ENCODE peak calls at places on chromosomes 3 and 15, in five cellular contexts. U is RWPE1; K is NCI-H1092 treated with DMSO at 0.1 percent for 48 hours; C is A673; H is activated CD8-positive, alpha-beta memory T cell treated with anti-CD3 and anti-CD28 coated beads for 24 hours. R is an unnamed sample.

GRCh38 chr3:124467980-124468902 is 262.0 kb upstream of the UMPS start:
- DNase-seq in U (peak; percentile 82), K (peak; percentile 61), C (peak; percentile 69), H (no peak), R (peak; percentile 52)

GRCh38 chr3:193563999-193564398 is 9.3 kb upstream of the ATP13A4 start:
- DNase-seq in U (peak; percentile 9), K (peak; percentile 29), C (peak; percentile 23), H (no peak), R (no peak)

GRCh38 chr3:141050913-141051632 is at the start of gene SPSB4:
- DNase-seq in U (peak; percentile 68), K (peak; percentile 50), C (peak; percentile 79), H (peak; percentile 61), R (peak; percentile 83)

GRCh38 chr15:67373266-67373665 is 118.7 kb downstream of the IQCH start:
- DNase-seq in U (no peak), K (no peak), C (no peak), H (no peak), R (no peak)

GRCh38 chr15:78206326-78207109 is 27.8 kb downstream of the ACSBG1 start:
- DNase-seq in U (no peak), K (no peak), C (peak; percentile 50), H (peak; percentile 42), R (peak; percentile 47)

GRCh38 chr15:89247441-89247840 is 3.7 kb downstream of the FANCI start:
- DNase-seq in U (no peak), K (no peak), C (no peak), H (no peak), R (no peak)

GRCh38 chr3:143090486-143090885 is 29.1 kb upstream of the CHST2 start:
- DNase-seq in U (no peak), K (peak; percentile 33), C (no peak), H (no peak), R (no peak)

GRCh38 chr15:98799461-98799971 is 151.2 kb downstream of the IGF1R start:
- DNase-seq in U (peak; percentile 49), K (peak; percentile 25), C (peak; percentile 90), H (no peak), R (peak; percentile 52)

GRCh38 chr15:67142142-67143092 is 77.0 kb downstream of the SMAD3 start:
- DNase-seq in U (no peak), K (no peak), C (no peak), H (no peak), R (peak; percentile 44)

GRCh38 chr3:169104541-169104940 is 559.0 kb downstream of the MECOM start:
- DNase-seq in U (peak; percentile 26), K (no peak), C (no peak), H (no peak), R (peak; percentile 14)

GRCh38 chr3:123341871-123342630 is 106.8 kb downstream of the ADCY5 start:
- DNase-seq in U (no peak), K (no peak), C (no peak), H (no peak), R (no peak)

GRCh38 chr15:57263520-57263919 is 112.8 kb upstream of the CGNL1 start:
- DNase-seq in U (no peak), K (no peak), C (no peak), H (no peak), R (no peak)

GRCh38 chr3:126197343-126197742 is 17.0 kb upstream of the ALDH1L1 start:
- DNase-seq in U (no peak), K (no peak), C (no peak), H (no peak), R (no peak)

GRCh38 chr3:197792019-197792647 is 1.1 kb downstream of the LRCH3 start:
- DNase-seq in U (no peak), K (no peak), C (peak; percentile 34), H (no peak), R (no peak)

GRCh38 chr15:29671308-29671981 is 150.8 kb downstream of the TJP1 start:
- DNase-seq in U (no peak), K (peak; percentile 61), C (peak; percentile 65), H (no peak), R (no peak)

GRCh38 chr3:104908761-104909160 is 457.9 kb upstream of the ALCAM start:
- DNase-seq in U (no peak), K (peak; percentile 66), C (no peak), H (no peak), R (no peak)

GRCh38 chr3:129745253-129745652 is 138.8 kb upstream of the PLXND1 start:
- DNase-seq in U (no peak), K (no peak), C (no peak), H (no peak), R (no peak)

GRCh38 chr15:58438956-58439355 is 7.2 kb downstream of the LIPC start:
- DNase-seq in U (peak; percentile 22), K (peak; percentile 58), C (peak; percentile 77), H (no peak), R (peak; percentile 57)

GRCh38 chr3:158791259-158791920 is 10.5 kb upstream of the MFSD1 start:
- DNase-seq in U (peak; percentile 50), K (peak; percentile 79), C (peak; percentile 83), H (no peak), R (peak; percentile 47)